ENCODE peak calls at places on chromosomes 11 and 22, in eight cellular contexts. D is COR-L47; P is AG09319; N is heart right ventricle; Z is stimulated activated CD4-positive, alpha-beta T cell treated with anti-CD3 and anti-CD28 coated beads, Interleukin-12 subunit alpha, Interleukin-12 subunit beta, amount 100 ng/mL, for 48 hours; Q is GF-D8; E is pons; G is CD4-positive, alpha-beta T cell. I is an unnamed sample.

GRCh38 chr11:61610905-61611304 is 30.0 kb upstream of the SYT7 start:
- DNase-seq in D (no peak), G (no peak), N (peak; percentile 68), P (no peak), Z (no peak), Q (no peak), E (no peak), I (no peak)

GRCh38 chr11:92739020-92739419 is 230.4 kb upstream of the MTNR1B start:
- DNase-seq in E (no peak), Z (no peak), P (no peak), Q (no peak), D (no peak), N (no peak), G (no peak), I (no peak)

GRCh38 chr11:126781942-126782341 is 218.6 kb downstream of the KIRREL3 start:
- DNase-seq in D (no peak), G (no peak), P (no peak), N (no peak), Q (no peak), Z (no peak), E (no peak), I (no peak)

GRCh38 chr11:120096756-120097191 is 41.1 kb downstream of the TRIM29 start:
- DNase-seq in N (no peak), E (no peak), Q (no peak), G (no peak), D (no peak), Z (no peak), P (no peak), I (no peak)

GRCh38 chr22:36374603-36375024 is 13.2 kb downstream of the MYH9 start:
- DNase-seq in N (no peak), Q (no peak), Z (peak; percentile 59), P (no peak), D (no peak), E (no peak), G (peak; percentile 60), I (peak; percentile 75)

GRCh38 chr11:117572129-117572528 is 224.9 kb downstream of the DSCAML1 start:
- DNase-seq in E (no peak), Q (peak; percentile 80), Z (no peak), N (no peak), G (no peak), D (no peak), P (no peak), I (no peak)

GRCh38 chr11:77502501-77502900 is 28.6 kb upstream of the PAK1 start:
- DNase-seq in P (no peak), N (no peak), Q (no peak), D (no peak), G (no peak), E (no peak), Z (no peak), I (no peak)

GRCh38 chr22:36336246-36337182 is 51.3 kb downstream of the MYH9 start:
- DNase-seq in Q (no peak), N (no peak), P (no peak), G (no peak), D (no peak), E (peak; percentile 20), Z (no peak), I (no peak)

GRCh38 chr11:65892661-65893317 is 2.3 kb downstream of the CCDC85B start:
- DNase-seq in P (no peak), E (no peak), D (no peak), N (no peak), Q (no peak), Z (no peak), G (no peak), I (no peak)

GRCh38 chr22:46547883-46548244 is 10.4 kb upstream of the CELSR1 start:
- DNase-seq in D (no peak), G (no peak), N (peak; percentile 69), P (no peak), Q (no peak), E (peak; percentile 30), Z (no peak), I (peak; percentile 93)

GRCh38 chr22:20786048-20786447 is 12.1 kb downstream of the SERPIND1 start:
- DNase-seq in E (no peak), N (no peak), Q (no peak), Z (no peak), P (no peak), G (no peak), D (no peak), I (no peak)

GRCh38 chr22:31290494-31291402 is 1.5 kb downstream of the PIK3IP1 start:
- DNase-seq in Q (peak; percentile 66), D (peak; percentile 90), Z (peak; percentile 85), E (peak; percentile 94), G (peak; percentile 97), P (peak; percentile 67), N (peak; percentile 94), I (peak; percentile 86)

GRCh38 chr11:114162719-114163123 is 103.2 kb downstream of the ZBTB16 start:
- DNase-seq in G (no peak), N (peak; percentile 77), Q (no peak), D (peak; percentile 88), E (peak; percentile 99), P (peak; percentile 94), Z (no peak), I (peak; percentile 99)

GRCh38 chr22:33111491-33111890 is 53.3 kb upstream of the SYN3 start:
- DNase-seq in P (no peak), G (no peak), N (no peak), E (no peak), Q (no peak), Z (no peak), D (no peak), I (no peak)

GRCh38 chr11:101555366-101555765 is 28.4 kb downstream of the TRPC6 start:
- DNase-seq in E (no peak), D (no peak), P (no peak), G (no peak), Z (no peak), N (no peak), Q (no peak), I (no peak)

GRCh38 chr11:62804310-62805043 is 763 bp downstream of the NXF1 start:
- DNase-seq in N (no peak), E (peak; percentile 30), D (no peak), G (no peak), Z (peak; percentile 25), Q (no peak), P (no peak), I (peak; percentile 37)

GRCh38 chr22:39562839-39563489 is 7.6 kb upstream of the CACNA1I start:
- DNase-seq in D (no peak), Z (no peak), N (no peak), G (no peak), P (no peak), Q (no peak), E (no peak), I (no peak)

GRCh38 chr22:21650823-21651520 is 8.9 kb downstream of the SDF2L1 start:
- DNase-seq in Q (no peak), P (no peak), G (no peak), E (no peak), D (peak; percentile 22), N (no peak), Z (no peak), I (no peak)

GRCh38 chr11:65298131-65298535 is 16.5 kb upstream of the CDC42EP2 start:
- DNase-seq in P (no peak), Z (no peak), D (no peak), E (peak; percentile 75), N (peak; percentile 91), G (no peak), Q (no peak), I (peak; percentile 76)

I was measured in HCEC 1CT.